ENCODE peak calls at places on chromosomes 4 and X, in ten cellular contexts. W, Q, A, V, P, B, G, D, C and H are unnamed samples.

GRCh38 chrX:24396236-24396929 is 35.9 kb downstream of the SUPT20HL1 start:
- DNase-seq in W (no peak), Q (no peak), A (peak; percentile 3), V (no peak), P (peak; percentile 23), B (no peak), G (no peak), D (no peak), C (no peak), H (no peak)

GRCh38 chrX:37388413-37388812 is 39.2 kb downstream of the PRRG1 start:
- DNase-seq in W (no peak), Q (no peak), A (no peak), V (no peak), P (no peak), B (no peak), G (no peak), D (no peak), C (no peak), H (no peak)

GRCh38 chrX:16061296-16061695 is 62.1 kb upstream of the GRPR start:
- DNase-seq in W (no peak), Q (no peak), A (no peak), V (no peak), P (no peak), B (no peak), G (no peak), D (no peak), C (no peak), H (no peak)

GRCh38 chr4:152935138-152935537 is 985 bp upstream of the FHDC1 start:
- DNase-seq in W (peak; percentile 46), Q (no peak), A (no peak), V (no peak), P (no peak), B (no peak), G (no peak), D (no peak), C (no peak), H (no peak)

GRCh38 chrX:13755254-13755653 is 20.7 kb downstream of the OFD1 start:
- DNase-seq in W (no peak), Q (no peak), A (no peak), V (no peak), P (no peak), B (no peak), G (no peak), D (no peak), C (no peak), H (no peak)

GRCh38 chrX:41142130-41142529 is 56.9 kb downstream of the USP9X start:
- DNase-seq in W (no peak), Q (peak; percentile 10), A (peak; percentile 12), V (no peak), P (no peak), B (no peak), G (no peak), D (no peak), C (no peak), H (no peak)

GRCh38 chrX:54808605-54809483 is 1.3 kb downstream of the MAGED2 start:
- DNase-seq in W (peak; percentile 91), Q (peak; percentile 67), A (peak; percentile 93), V (peak; percentile 90), P (peak; percentile 78), B (peak; percentile 96), G (peak; percentile 99), D (peak; percentile 64), C (peak; percentile 79), H (peak; percentile 83)

GRCh38 chr4:140103676-140104075 is 50.3 kb downstream of the MAML3 start:
- DNase-seq in W (peak; percentile 71), Q (no peak), A (peak; percentile 77), V (peak; percentile 23), P (no peak), B (no peak), G (no peak), D (no peak), C (no peak), H (peak; percentile 12)

GRCh38 chrX:107629533-107629909 is 1.2 kb downstream of the PRPS1 start:
- DNase-seq in W (peak; percentile 2), Q (peak; percentile 13), A (peak; percentile 37), V (no peak), P (no peak), B (no peak), G (peak; percentile 52), D (no peak), C (no peak), H (no peak)

GRCh38 chrX:143869018-143869417 is 14.9 kb upstream of the UBE2NL start:
- DNase-seq in W (no peak), Q (no peak), A (no peak), V (no peak), P (no peak), B (no peak), G (no peak), D (no peak), C (no peak), H (no peak)

GRCh38 chrX:115559672-115560071 is 1.3 kb upstream of the PLS3 start:
- DNase-seq in W (no peak), Q (no peak), A (no peak), V (no peak), P (no peak), B (no peak), G (no peak), D (no peak), C (no peak), H (no peak)

GRCh38 chr4:142318280-142318679 is 527.8 kb downstream of the INPP4B start:
- DNase-seq in W (no peak), Q (no peak), A (no peak), V (no peak), P (no peak), B (no peak), G (no peak), D (no peak), C (no peak), H (no peak)

GRCh38 chr4:119299221-119300071 is 22.5 kb downstream of the FABP2 start:
- DNase-seq in W (peak; percentile 39), Q (no peak), A (peak; percentile 22), V (no peak), P (no peak), B (no peak), G (no peak), D (no peak), C (no peak), H (no peak)

GRCh38 chr4:113452868-113453620 is 308.5 kb downstream of the CAMK2D start:
- DNase-seq in W (peak; percentile 72), Q (no peak), A (peak; percentile 25), V (no peak), P (no peak), B (no peak), G (peak; percentile 13), D (no peak), C (no peak), H (no peak)

GRCh38 chrX:131704136-131704695 is 160.3 kb downstream of the OR13H1 start:
- DNase-seq in W (no peak), Q (no peak), A (peak; percentile 5), V (peak; percentile 89), P (no peak), B (peak; percentile 86), G (no peak), D (peak; percentile 52), C (no peak), H (no peak)

GRCh38 chr4:8777320-8778196 is 94.1 kb downstream of the HMX1 start:
- DNase-seq in W (no peak), Q (no peak), A (no peak), V (no peak), P (no peak), B (peak; percentile 85), G (no peak), D (no peak), C (no peak), H (no peak)

GRCh38 chr4:87530868-87531267 is 1.7 kb upstream of the SPARCL1 start:
- DNase-seq in W (peak; percentile 94), Q (no peak), A (peak; percentile 84), V (no peak), P (no peak), B (no peak), G (peak; percentile 48), D (no peak), C (no peak), H (no peak)

GRCh38 chr4:148081745-148082144 is 349.9 kb downstream of the ARHGAP10 start:
- DNase-seq in W (no peak), Q (no peak), A (no peak), V (no peak), P (no peak), B (no peak), G (no peak), D (no peak), C (no peak), H (no peak)

GRCh38 chr4:89835413-89835812 is 1.5 kb downstream of the SNCA start:
- DNase-seq in W (no peak), Q (no peak), A (no peak), V (no peak), P (no peak), B (no peak), G (no peak), D (no peak), C (no peak), H (no peak)

GRCh38 chr4:61851126-61851525 is 651.0 kb downstream of the ADGRL3 start:
- DNase-seq in W (no peak), Q (no peak), A (no peak), V (no peak), P (no peak), B (no peak), G (no peak), D (no peak), C (no peak), H (no peak)

GRCh38 chr4:64000241-64000640 is 409.0 kb downstream of the TECRL start:
- DNase-seq in W (no peak), Q (no peak), A (no peak), V (no peak), P (no peak), B (no peak), G (no peak), D (no peak), C (no peak), H (no peak)

GRCh38 chr4:168831585-168831918 is 178.5 kb downstream of the CBR4 start:
- DNase-seq in W (no peak), Q (no peak), A (no peak), V (no peak), P (no peak), B (no peak), G (no peak), D (no peak), C (no peak), H (no peak)

GRCh38 chrX:40009890-40010289 is 87.9 kb downstream of the BCOR start:
- DNase-seq in W (no peak), Q (no peak), A (no peak), V (no peak), P (no peak), B (no peak), G (peak; percentile 48), D (no peak), C (no peak), H (no peak)

GRCh38 chr4:149031399-149031798 is 589.2 kb upstream of the NR3C2 start:
- DNase-seq in W (peak; percentile 53), Q (no peak), A (peak; percentile 8), V (no peak), P (no peak), B (no peak), G (peak; percentile 86), D (no peak), C (no peak), H (no peak)

GRCh38 chr4:52997132-52997416 is 135.0 kb downstream of the RASL11B start:
- DNase-seq in W (no peak), Q (no peak), A (no peak), V (no peak), P (no peak), B (no peak), G (no peak), D (no peak), C (no peak), H (no peak)

GRCh38 chr4:145299380-145300076 is 119.1 kb upstream of the OTUD4 start:
- DNase-seq in W (peak; percentile 73), Q (no peak), A (peak; percentile 85), V (peak; percentile 19), P (peak; percentile 64), B (no peak), G (no peak), D (no peak), C (peak; percentile 2), H (peak; percentile 73)

GRCh38 chrX:18491601-18492000 is 66.2 kb downstream of the CDKL5 start:
- DNase-seq in W (no peak), Q (no peak), A (no peak), V (no peak), P (no peak), B (no peak), G (no peak), D (no peak), C (no peak), H (no peak)

GRCh38 chrX:16946971-16947562 is 609 bp downstream of the REPS2 start:
- DNase-seq in W (no peak), Q (no peak), A (no peak), V (peak; percentile 5), P (no peak), B (peak; percentile 71), G (peak; percentile 15), D (peak; percentile 14), C (no peak), H (peak; percentile 1)